ENCODE peak calls at places on chromosomes 11 and 22, in seven cellular contexts. E, X, U, G, J, W and V are unnamed samples.

GRCh38 chr11:57647960-57648776 is 1.5 kb downstream of the YPEL4 start:
- DNase-seq in E (no peak), X (no peak), U (no peak), G (no peak), J (no peak), W (no peak), V (no peak)

GRCh38 chr11:118202599-118203422 is 22.0 kb downstream of the JAML start:
- DNase-seq in E (no peak), X (no peak), U (no peak), G (no peak), J (peak; percentile 93), W (no peak), V (no peak)

GRCh38 chr22:38202437-38203089 is 769 bp downstream of the MAFF start:
- DNase-seq in E (peak; percentile 90), X (peak; percentile 90), U (peak; percentile 76), G (no peak), J (peak; percentile 92), W (peak; percentile 92), V (peak; percentile 94)

GRCh38 chr11:68865241-68865640 is 23.5 kb upstream of the CPT1A start:
- DNase-seq in E (no peak), X (no peak), U (no peak), G (no peak), J (no peak), W (no peak), V (no peak)

GRCh38 chr11:68946416-68947090 is 34.2 kb downstream of the MRGPRD start:
- DNase-seq in E (peak; percentile 89), X (peak; percentile 94), U (peak; percentile 12), G (peak; percentile 31), J (no peak), W (peak; percentile 82), V (peak; percentile 90)

GRCh38 chr22:29994941-29995340 is 85.3 kb upstream of the HORMAD2 start:
- DNase-seq in E (peak; percentile 27), X (peak; percentile 33), U (peak; percentile 26), G (no peak), J (no peak), W (peak; percentile 28), V (peak; percentile 82)

GRCh38 chr11:22786475-22786874 is 43.1 kb downstream of the SVIP start:
- DNase-seq in E (no peak), X (no peak), U (no peak), G (no peak), J (no peak), W (no peak), V (no peak)

GRCh38 chr11:2807276-2807681 is 78.3 kb downstream of the CDKN1C start:
- DNase-seq in E (peak; percentile 15), X (no peak), U (peak; percentile 39), G (no peak), J (peak; percentile 63), W (no peak), V (no peak)

GRCh38 chr22:30220338-30221009 is 26.1 kb downstream of the LIF start:
- DNase-seq in E (no peak), X (no peak), U (no peak), G (no peak), J (no peak), W (no peak), V (no peak)

GRCh38 chr11:76030286-76030685 is 176.0 kb downstream of the WNT11 start:
- DNase-seq in E (peak; percentile 93), X (no peak), U (peak; percentile 99), G (peak; percentile 28), J (no peak), W (peak; percentile 21), V (no peak)

GRCh38 chr11:7964873-7965272 is 374 bp downstream of the NLRP10 start:
- DNase-seq in E (peak; percentile 36), X (peak; percentile 75), U (peak; percentile 70), G (no peak), J (no peak), W (peak; percentile 87), V (peak; percentile 20)

GRCh38 chr11:87966744-87967143 is 208.5 kb downstream of the RAB38 start:
- DNase-seq in E (no peak), X (no peak), U (no peak), G (no peak), J (no peak), W (no peak), V (no peak)

GRCh38 chr11:73384871-73385692 is 8.9 kb downstream of the RELT start:
- DNase-seq in E (no peak), X (peak; percentile 18), U (no peak), G (no peak), J (peak; percentile 91), W (no peak), V (peak; percentile 56)

GRCh38 chr11:67662806-67663514 is 11.5 kb downstream of the ALDH3B2 start:
- DNase-seq in E (no peak), X (no peak), U (no peak), G (no peak), J (peak; percentile 41), W (no peak), V (no peak)

DNA sequence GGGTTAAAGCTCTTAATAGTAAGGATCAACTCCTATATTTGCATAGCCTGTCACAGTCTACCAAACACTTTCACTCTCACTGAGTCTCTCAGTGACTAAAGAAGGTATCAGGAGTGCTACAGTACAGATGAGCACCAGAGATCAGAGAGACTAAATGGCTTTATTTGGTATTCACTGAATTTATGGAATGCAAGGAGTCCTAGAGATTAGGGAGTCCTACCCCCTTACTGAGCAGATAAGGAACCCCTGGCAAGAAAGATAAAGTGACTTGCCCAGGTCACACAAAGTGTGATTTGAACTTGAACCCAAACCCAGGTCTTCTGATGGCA is 396.4 kb upstream of the CCDC90B start:
- DNase-seq in E (no peak), X (no peak), U (no peak), G (no peak), J (no peak), W (no peak), V (no peak)
- H3K4me3 ChIP-seq in E (no peak overlapping the region), X (no peak overlapping the region), U (no peak overlapping the region), G (no peak overlapping the region), J (no peak overlapping the region), W (no peak overlapping the region), V (no peak overlapping the region)

GRCh38 chr11:32881286-32881685 is 11.3 kb upstream of the QSER1 start:
- DNase-seq in E (no peak), X (no peak), U (peak; percentile 56), G (no peak), J (no peak), W (peak; percentile 55), V (no peak)
- TF ChIP-seq CTCF in E (no peak), X (no peak), U (no peak), G (no peak), J (no peak), W (no peak), V (no peak)

GRCh38 chr11:12356944-12357655 is 20.3 kb upstream of the PARVA start:
- DNase-seq in E (no peak), X (no peak), U (no peak), G (no peak), J (no peak), W (no peak), V (no peak)
- H3K4me3 ChIP-seq in E (no peak overlapping the region), X (no peak overlapping the region), U (no peak overlapping the region), G (no peak overlapping the region), J (no peak overlapping the region), W (no peak overlapping the region), V (no peak overlapping the region)

DNA sequence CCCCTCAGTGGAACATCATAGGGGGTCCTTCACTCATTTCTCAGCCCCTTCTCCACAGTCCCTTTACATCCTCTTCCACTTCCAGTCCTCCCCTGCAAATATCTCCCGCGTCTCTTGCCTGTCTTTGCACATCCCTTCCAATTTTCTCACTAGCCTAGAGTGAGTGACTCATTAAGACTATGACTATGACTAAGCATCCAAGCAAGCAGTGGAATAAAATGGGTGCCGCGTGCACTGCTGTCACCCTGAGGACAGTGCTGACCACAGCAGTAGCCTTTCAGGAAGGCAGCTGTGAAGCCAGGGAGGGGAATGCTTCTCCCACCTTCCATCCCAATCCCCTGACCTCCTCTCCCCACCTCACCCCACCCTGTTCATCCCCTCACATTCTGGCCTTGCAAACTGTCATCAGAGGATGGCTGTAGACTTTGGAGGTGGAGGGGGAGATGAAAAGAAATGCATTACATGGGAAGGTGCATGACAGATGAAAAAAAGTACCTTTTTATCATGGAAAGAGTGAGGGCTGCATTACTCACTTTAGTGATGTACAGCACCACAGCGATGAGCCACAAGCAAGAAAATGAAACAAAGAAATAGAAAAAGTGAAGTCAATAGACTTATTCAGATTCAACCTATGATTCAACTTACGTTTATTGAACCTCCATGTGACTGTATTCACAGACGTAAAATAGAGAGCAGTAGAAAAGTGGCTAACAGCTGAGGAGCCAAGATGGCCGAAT is 948.2 kb downstream of the NTM start:
- DNase-seq in E (peak; percentile 72), X (peak; percentile 61), U (peak; percentile 14), G (no peak), J (no peak), W (no peak), V (no peak)
- TF ChIP-seq CTCF in E (peak; percentile 21), X (peak; percentile 17), U (no peak), G (no peak), J (no peak), W (no peak), V (no peak)

DNA sequence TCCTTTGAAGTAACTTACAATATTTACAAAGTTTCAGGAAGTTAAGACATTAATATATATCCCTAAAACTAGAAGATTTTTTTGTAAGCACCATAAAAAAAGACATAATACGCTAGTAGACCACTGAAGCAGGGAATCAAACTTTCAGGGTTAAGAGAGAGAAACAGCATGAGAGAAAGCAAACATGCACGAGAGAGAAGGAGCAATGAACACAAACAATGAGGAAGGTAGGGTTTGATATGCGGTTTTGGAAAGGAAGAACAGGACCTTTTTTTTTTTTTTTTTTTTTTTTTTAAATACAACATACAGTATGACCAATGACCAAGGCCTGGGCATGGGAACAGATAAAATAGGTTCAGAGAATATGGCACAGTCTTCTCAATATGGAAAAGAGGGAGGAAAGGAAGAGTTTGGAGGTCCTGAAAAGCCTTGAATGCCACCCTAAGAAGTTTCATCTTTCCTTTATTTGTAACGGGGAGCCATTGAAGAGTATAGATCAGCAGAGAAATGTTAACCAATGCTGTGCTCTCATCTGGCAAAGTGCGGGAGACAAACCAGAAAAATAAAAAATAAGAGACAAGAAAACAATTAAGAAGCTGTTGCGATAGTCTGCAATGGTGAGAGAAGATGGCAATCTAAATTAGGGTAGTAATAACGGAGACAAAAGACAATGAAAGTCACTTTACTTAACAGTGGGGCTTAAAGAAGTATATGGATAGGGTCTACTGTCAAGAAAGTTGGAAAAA is 101.0 kb downstream of the USP35 start:
- DNase-seq in E (no peak), X (no peak), U (no peak), G (no peak), J (no peak), W (no peak), V (no peak)
- H3K4me3 ChIP-seq in E (no peak overlapping the region), X (no peak overlapping the region), U (no peak overlapping the region), G (no peak overlapping the region), J (no peak overlapping the region), W (no peak overlapping the region), V (no peak overlapping the region)

GRCh38 chr11:61460986-61461385 is 31.1 kb downstream of the SDHAF2 start:
- DNase-seq in E (no peak), X (no peak), U (no peak), G (no peak), J (no peak), W (peak; percentile 23), V (no peak)
- TF ChIP-seq CTCF in E (no peak), X (no peak), U (no peak), G (no peak), J (no peak), W (peak; percentile 38), V (no peak)

DNA sequence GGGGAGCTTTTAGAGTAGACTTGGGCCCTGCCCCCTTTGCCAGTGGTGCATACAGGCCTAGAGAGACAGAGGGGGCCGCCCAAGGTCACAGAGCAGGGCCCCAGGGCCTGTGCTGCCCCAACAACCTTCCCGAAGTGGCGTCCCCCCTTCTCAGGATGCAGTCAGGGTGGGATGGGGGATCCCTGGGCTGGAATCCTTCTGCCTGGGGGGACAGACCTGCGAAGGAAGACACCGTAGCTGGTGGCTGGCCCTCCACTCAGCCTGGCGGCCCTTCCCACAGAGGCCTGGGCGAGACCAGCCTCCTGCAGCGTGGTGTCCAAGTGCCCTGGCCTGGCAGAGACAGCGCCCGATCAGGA is 14.4 kb upstream of the EHD1 start:
- DNase-seq in E (no peak), X (no peak), U (no peak), G (no peak), J (no peak), W (no peak), V (no peak)
- H3K4me3 ChIP-seq in E (no peak overlapping the region), X (no peak overlapping the region), U (no peak overlapping the region), G (peak overlapping the region; percentile 49), J (no peak overlapping the region), W (no peak overlapping the region), V (no peak overlapping the region)